ENCODE peak calls at places on chromosomes 7 and 10, in seven cellular contexts. P, E, V, F, I, Y and U are unnamed samples.

GRCh38 chr10:10362780-10363179 is 654.9 kb upstream of the CELF2 start:
- DNase-seq in P (no peak), E (no peak), V (no peak), F (no peak), I (no peak), Y (no peak), U (no peak)

GRCh38 chr7:131281649-131282048 is 46.0 kb upstream of the MKLN1 start:
- DNase-seq in P (no peak), E (no peak), V (no peak), F (no peak), I (no peak), Y (no peak), U (no peak)

GRCh38 chr7:39515556-39516228 is 50.5 kb upstream of the YAE1 start:
- DNase-seq in P (no peak), E (no peak), V (no peak), F (no peak), I (no peak), Y (no peak), U (no peak)

GRCh38 chr10:33326897-33327296 is 7.6 kb downstream of the NRP1 start:
- DNase-seq in P (no peak), E (no peak), V (no peak), F (no peak), I (no peak), Y (no peak), U (no peak)

GRCh38 chr10:132463333-132464255 is 66.6 kb downstream of the PWWP2B start:
- DNase-seq in P (no peak), E (peak), V (no peak), F (no peak), I (no peak), Y (no peak), U (peak)

GRCh38 chr10:91681361-91682276 is 48.7 kb upstream of the PPP1R3C start:
- DNase-seq in P (peak), E (peak), V (no peak), F (no peak), I (no peak), Y (peak), U (peak)

GRCh38 chr7:116499168-116500070 is at the start of gene CAV2:
- DNase-seq in P (peak), E (peak), V (peak), F (peak), I (peak), Y (peak), U (peak)

GRCh38 chr10:29805134-29805691 is 170.4 kb upstream of the SVIL start:
- DNase-seq in P (no peak), E (no peak), V (no peak), F (no peak), I (no peak), Y (no peak), U (no peak)

GRCh38 chr10:116251602-116252395 is 21.2 kb downstream of the GFRA1 start:
- DNase-seq in P (no peak), E (no peak), V (no peak), F (no peak), I (no peak), Y (no peak), U (no peak)

GRCh38 chr7:151381333-151382078 is 28.3 kb downstream of the WDR86 start:
- DNase-seq in P (peak), E (no peak), V (peak), F (no peak), I (no peak), Y (peak), U (no peak)

GRCh38 chr7:21731977-21732376 is 189.1 kb downstream of the DNAH11 start:
- DNase-seq in P (no peak), E (no peak), V (no peak), F (no peak), I (no peak), Y (no peak), U (no peak)

GRCh38 chr7:103660455-103661371 is 214.7 kb upstream of the SLC26A5 start:
- DNase-seq in P (no peak), E (peak), V (no peak), F (peak), I (peak), Y (no peak), U (no peak)

GRCh38 chr7:98281757-98282652 is 519 bp downstream of the BRI3 start:
- DNase-seq in P (peak), E (no peak), V (no peak), F (no peak), I (no peak), Y (no peak), U (no peak)